ENCODE peak calls at places on chromosomes 4 and X, in eight cellular contexts. T is cardiac muscle cell, H is IMR-90, E is cardiac fibroblast, M is AG09309, J is gastrocnemius medialis, B is NCI-H2029, X is Calu3. F is an unnamed sample.

GRCh38 chr4:1904042-1904441 is 32.8 kb downstream of the NSD2 start:
- DNase-seq in T (no peak), H (no peak), E (no peak), M (no peak), J (no peak), B (no peak), X (no peak), F (no peak)

GRCh38 chr4:189921058-189921457 is 19.6 kb upstream of the FRG1 start:
- DNase-seq in T (no peak), H (no peak), E (no peak), M (no peak), J (no peak), B (no peak), X (no peak), F (no peak)

GRCh38 chr4:76485450-76485849 is 50.4 kb downstream of the SHROOM3 start:
- DNase-seq in T (peak), H (no peak), E (no peak), M (no peak), J (no peak), B (no peak), X (peak), F (peak)

GRCh38 chr4:104728380-104729122 is 233.9 kb upstream of the CXXC4 start:
- DNase-seq in T (peak), H (peak), E (peak), M (no peak), J (no peak), B (no peak), X (peak), F (no peak)

GRCh38 chr4:138897818-138898226 is 117.8 kb upstream of the NOCT start:
- DNase-seq in T (peak), H (peak), E (peak), M (peak), J (no peak), B (peak), X (no peak), F (peak)

GRCh38 chr4:7425591-7426468 is 8.9 kb downstream of the PSAPL1 start:
- DNase-seq in T (no peak), H (no peak), E (no peak), M (no peak), J (no peak), B (no peak), X (no peak), F (no peak)

GRCh38 chr4:133982533-133983224 is 218.9 kb downstream of the PABPC4L start:
- DNase-seq in T (no peak), H (peak), E (no peak), M (no peak), J (no peak), B (no peak), X (no peak), F (no peak)

GRCh38 chrX:9952313-9952712 is 14.8 kb upstream of the CLDN34 start:
- DNase-seq in T (no peak), H (no peak), E (no peak), M (no peak), J (no peak), B (no peak), X (no peak), F (no peak)

GRCh38 chr4:157655101-157655818 is 434.7 kb downstream of the GRIA2 start:
- DNase-seq in T (no peak), H (no peak), E (no peak), M (no peak), J (no peak), B (no peak), X (no peak), F (no peak)

GRCh38 chrX:47273011-47273730 is 40.4 kb downstream of the USP11 start:
- DNase-seq in T (no peak), H (no peak), E (no peak), M (no peak), J (no peak), B (no peak), X (no peak), F (no peak)